ENCODE peak calls at places on chromosomes 13 and 19, in nine cellular contexts. L, J, Y, E, B, W, C, D and U are unnamed samples.

GRCh38 chr13:23087884-23088283 is 92.9 kb upstream of the SGCG start:
- DNase-seq in B (peak), C (peak), Y (no peak), J (peak), E (no peak), L (no peak), D (peak), W (peak), U (no peak)

GRCh38 chr13:39641645-39642044 is 13.8 kb upstream of the COG6 start:
- DNase-seq in D (no peak), E (no peak), J (no peak), L (no peak), Y (no peak), W (no peak), B (no peak), C (no peak), U (no peak)

GRCh38 chr19:12994701-12995595 is at the start of gene NFIX:
- DNase-seq in J (peak), W (peak), L (peak), Y (no peak), E (peak), B (no peak), C (peak), D (no peak), U (no peak)

GRCh38 chr13:60261432-60262351 is 98.0 kb upstream of the DIAPH3 start:
- DNase-seq in Y (no peak), W (peak), E (no peak), J (no peak), C (no peak), L (no peak), D (peak), B (no peak), U (no peak)

GRCh38 chr13:37944476-37945442 is 75.2 kb upstream of the TRPC4 start:
- DNase-seq in B (no peak), L (no peak), W (no peak), D (no peak), C (no peak), E (no peak), Y (no peak), J (no peak), U (no peak)

GRCh38 chr13:88246239-88246638 is 575.1 kb downstream of the SLITRK5 start:
- DNase-seq in E (no peak), W (no peak), Y (no peak), B (no peak), L (no peak), C (no peak), J (no peak), D (no peak), U (no peak)

GRCh38 chr13:27334774-27335490 is 64.3 kb downstream of the RASL11A start:
- DNase-seq in D (no peak), C (no peak), Y (no peak), W (no peak), E (no peak), J (no peak), L (no peak), B (no peak), U (no peak)

GRCh38 chr13:52195052-52195837 is 35.8 kb upstream of the NEK3 start:
- DNase-seq in C (no peak), Y (no peak), W (peak), D (no peak), E (peak), B (no peak), J (peak), L (peak), U (peak)

GRCh38 chr13:113746671-113747070 is 12.4 kb upstream of the TMEM255B start:
- DNase-seq in D (peak), B (no peak), W (no peak), J (no peak), L (no peak), E (no peak), Y (no peak), C (no peak), U (no peak)

GRCh38 chr13:95834134-95834765 is 157.3 kb downstream of the DNAJC3 start:
- DNase-seq in Y (peak), L (peak), C (peak), B (peak), W (peak), D (peak), E (peak), J (peak), U (peak)

GRCh38 chr19:44701228-44701627 is 2.3 kb downstream of the CEACAM16 start:
- DNase-seq in W (no peak), J (no peak), C (no peak), Y (no peak), E (no peak), B (no peak), L (no peak), D (no peak), U (no peak)

GRCh38 chr13:32878172-32878571 is 138.1 kb upstream of the KL start:
- DNase-seq in D (no peak), L (no peak), E (no peak), C (no peak), Y (no peak), B (no peak), W (no peak), J (peak), U (no peak)

GRCh38 chr13:45859682-45860081 is 8.1 kb upstream of the SIAH3 start:
- DNase-seq in L (no peak), E (no peak), J (no peak), B (no peak), W (no peak), Y (no peak), D (no peak), C (peak), U (no peak)

GRCh38 chr19:44278181-44278690 is 18.6 kb downstream of the ZNF233 start:
- DNase-seq in W (no peak), E (no peak), C (no peak), D (no peak), B (no peak), L (no peak), Y (no peak), J (peak), U (no peak)

GRCh38 chr19:57324992-57325391 is 4.7 kb downstream of the ZNF543 start:
- DNase-seq in W (no peak), C (no peak), L (no peak), J (no peak), D (no peak), B (no peak), E (no peak), Y (no peak), U (no peak)

GRCh38 chr13:36261976-36262375 is 35.6 kb downstream of the CCDC169 start:
- DNase-seq in E (no peak), D (no peak), L (no peak), W (no peak), J (no peak), B (no peak), Y (no peak), C (no peak), U (no peak)

GRCh38 chr13:45882626-45883025 is 31.1 kb upstream of the SIAH3 start:
- DNase-seq in D (no peak), J (no peak), L (no peak), W (no peak), C (peak), E (no peak), Y (no peak), B (no peak), U (no peak)